ENCODE peak calls at places on chromosomes 7 and 10, in five cellular contexts. X, C, F, M and S are unnamed samples.

GRCh38 chr7:82464372-82464771 is 20.8 kb upstream of the CACNA2D1 start:
- DNase-seq in X (no peak), C (no peak), F (no peak), M (no peak), S (no peak)

GRCh38 chr10:131586958-131587357 is 275.4 kb upstream of the TCERG1L start:
- DNase-seq in X (no peak), C (no peak), F (no peak), M (no peak), S (no peak)

GRCh38 chr7:505171-505570 is 14.5 kb downstream of the PDGFA start:
- DNase-seq in X (no peak), C (no peak), F (no peak), M (no peak), S (no peak)

GRCh38 chr10:48634198-48634983 is 29.5 kb upstream of the ARHGAP22 start:
- DNase-seq in X (peak; percentile 69), C (no peak), F (no peak), M (peak; percentile 96), S (peak; percentile 45)

GRCh38 chr7:12162420-12163113 is 48.5 kb upstream of the TMEM106B start:
- DNase-seq in X (peak; percentile 78), C (no peak), F (no peak), M (peak; percentile 42), S (no peak)

GRCh38 chr10:61923210-61924024 is 21.9 kb downstream of the ARID5B start:
- DNase-seq in X (peak; percentile 94), C (peak; percentile 28), F (peak; percentile 38), M (peak; percentile 73), S (no peak)

GRCh38 chr10:30493609-30494530 is 59.9 kb downstream of the MAP3K8 start:
- DNase-seq in X (peak; percentile 66), C (peak; percentile 10), F (no peak), M (peak; percentile 40), S (no peak)

GRCh38 chr7:100681491-100682227 is 8.1 kb downstream of the GNB2 start:
- DNase-seq in X (no peak), C (peak; percentile 24), F (no peak), M (no peak), S (no peak)

GRCh38 chr10:112490543-112490942 is 43.5 kb downstream of the VTI1A start:
- DNase-seq in X (peak; percentile 2), C (no peak), F (peak; percentile 79), M (peak; percentile 38), S (no peak)

GRCh38 chr7:128435311-128435654 is 20.4 kb upstream of the HILPDA start:
- DNase-seq in X (no peak), C (no peak), F (no peak), M (no peak), S (no peak)

GRCh38 chr7:44275829-44276570 is 49.4 kb downstream of the CAMK2B start:
- DNase-seq in X (no peak), C (no peak), F (no peak), M (peak; percentile 56), S (no peak)

GRCh38 chr10:776772-777171 is 87.3 kb upstream of the DIP2C start:
- DNase-seq in X (no peak), C (no peak), F (peak; percentile 24), M (no peak), S (no peak)

GRCh38 chr10:11345224-11346054 is 266.0 kb downstream of the USP6NL start:
- DNase-seq in X (no peak), C (no peak), F (no peak), M (peak; percentile 23), S (peak; percentile 14)

GRCh38 chr7:32890553-32891045 is 961 bp downstream of the KBTBD2 start:
- DNase-seq in X (peak; percentile 71), C (no peak), F (no peak), M (peak; percentile 81), S (no peak)

GRCh38 chr10:5343561-5343960 is 21.2 kb upstream of the UCN3 start:
- DNase-seq in X (no peak), C (no peak), F (no peak), M (peak; percentile 11), S (no peak)

GRCh38 chr10:122126763-122127659 is 138.0 kb downstream of the TACC2 start:
- DNase-seq in X (peak; percentile 97), C (no peak), F (no peak), M (peak; percentile 91), S (peak; percentile 85)

GRCh38 chr7:27359167-27359731 is 116.6 kb downstream of the EVX1 start:
- DNase-seq in X (no peak), C (no peak), F (no peak), M (no peak), S (no peak)

GRCh38 chr10:13349776-13350274 is 1.7 kb upstream of the SEPHS1 start:
- DNase-seq in X (peak; percentile 54), C (peak; percentile 43), F (peak; percentile 37), M (peak; percentile 69), S (no peak)

GRCh38 chr7:137393570-137393969 is 50.0 kb upstream of the PTN start:
- DNase-seq in X (no peak), C (no peak), F (no peak), M (no peak), S (no peak)

GRCh38 chr7:19491371-19491770 is 217.5 kb downstream of the POLR1F start:
- DNase-seq in X (no peak), C (no peak), F (no peak), M (no peak), S (no peak)

GRCh38 chr10:23196201-23196600 is 4.1 kb downstream of the PTF1A start:
- DNase-seq in X (no peak), C (no peak), F (no peak), M (no peak), S (no peak)

GRCh38 chr10:126421745-126422144 is 33.5 kb upstream of the ADAM12 start:
- DNase-seq in X (peak; percentile 90), C (no peak), F (no peak), M (peak; percentile 96), S (peak; percentile 63)

GRCh38 chr7:41125343-41125742 is 577.5 kb downstream of the INHBA start:
- DNase-seq in X (no peak), C (no peak), F (no peak), M (no peak), S (no peak)

GRCh38 chr7:128872394-128872824 is 9.8 kb downstream of the ATP6V1F start:
- DNase-seq in X (no peak), C (no peak), F (no peak), M (no peak), S (no peak)

GRCh38 chr10:117543245-117543998 is 876 bp downstream of the EMX2 start:
- DNase-seq in X (no peak), C (no peak), F (no peak), M (peak; percentile 34), S (no peak)

GRCh38 chr10:102492983-102493382 is 9.5 kb downstream of the ACTR1A start:
- DNase-seq in X (no peak), C (peak; percentile 42), F (no peak), M (peak; percentile 32), S (no peak)

GRCh38 chr10:84428711-84429110 is 100.3 kb downstream of the CCSER2 start:
- DNase-seq in X (peak; percentile 6), C (no peak), F (no peak), M (peak; percentile 32), S (no peak)

GRCh38 chr10:118701529-118702323 is 53.0 kb downstream of the CACUL1 start:
- DNase-seq in X (peak; percentile 34), C (no peak), F (no peak), M (no peak), S (no peak)

GRCh38 chr10:82778908-82779307 is 903.9 kb downstream of the NRG3 start:
- DNase-seq in X (no peak), C (no peak), F (no peak), M (no peak), S (no peak)

GRCh38 chr10:35394411-35394851 is 58.1 kb downstream of the CCNY start:
- DNase-seq in X (no peak), C (no peak), F (peak; percentile 58), M (no peak), S (no peak)

GRCh38 chr10:95525033-95525418 is 36.1 kb downstream of the SORBS1 start:
- DNase-seq in X (no peak), C (no peak), F (no peak), M (no peak), S (peak; percentile 48)

DNA sequence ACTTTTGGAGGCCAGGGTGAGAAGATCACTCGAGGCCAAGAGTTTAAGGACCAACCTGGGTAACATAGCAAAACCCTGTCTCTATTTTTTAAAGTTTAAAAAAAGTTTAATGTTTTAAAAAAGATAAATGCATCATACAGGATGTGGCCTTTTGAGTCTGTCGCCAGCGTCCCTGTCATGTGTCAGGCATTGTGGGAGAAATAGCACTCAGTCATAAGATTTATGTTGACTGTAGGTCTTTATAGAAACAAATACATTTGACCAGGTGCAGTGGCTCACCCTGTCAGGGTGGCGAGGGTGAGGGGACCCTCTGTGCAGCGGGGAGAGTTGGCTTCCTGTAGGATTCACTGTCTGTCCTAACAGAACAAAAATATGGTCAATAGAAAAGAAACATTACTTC is 63.5 kb upstream of the SH2B2 start:
- DNase-seq in X (peak; percentile 24), C (no peak), F (no peak), M (no peak), S (no peak)
- H3K4me3 ChIP-seq in X (no peak overlapping the region), C (no peak overlapping the region), F (no peak overlapping the region), M (no peak overlapping the region), S (no peak overlapping the region)

DNA sequence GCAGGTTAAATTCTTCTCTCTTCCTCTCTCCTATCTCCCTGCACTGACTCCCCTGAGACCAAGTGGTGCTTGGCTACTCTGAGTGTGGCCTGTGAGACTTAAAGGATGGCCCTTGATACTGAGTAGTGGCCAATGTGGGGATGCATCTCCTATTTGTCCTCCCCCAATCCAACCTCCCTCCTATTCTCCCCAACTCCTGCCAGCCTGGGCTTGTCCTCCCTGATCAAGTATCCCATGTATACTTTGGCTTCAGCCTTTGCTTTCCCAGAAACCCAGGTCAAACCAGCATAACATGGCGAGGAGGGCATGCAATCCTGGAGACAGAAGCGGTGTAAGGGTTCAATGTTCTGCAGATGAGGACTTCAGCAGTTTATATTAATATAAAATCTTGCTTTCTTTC is 77.9 kb upstream of the GRB10 start:
- DNase-seq in X (no peak), C (no peak), F (no peak), M (no peak), S (no peak)
- TF ChIP-seq CTCF in X (no peak), C (no peak), F (no peak), M (no peak), S (no peak)

GRCh38 chr7:157267516-157267915 is 69.3 kb upstream of the DNAJB6 start:
- DNase-seq in X (no peak), C (no peak), F (no peak), M (no peak), S (no peak)

GRCh38 chr7:157266272-157266671 is 70.5 kb upstream of the DNAJB6 start:
- DNase-seq in X (peak; percentile 30), C (no peak), F (no peak), M (no peak), S (no peak)

GRCh38 chr7:157267956-157268355 is 68.8 kb upstream of the DNAJB6 start:
- DNase-seq in X (no peak), C (no peak), F (no peak), M (no peak), S (no peak)

GRCh38 chr7:157263156-157263555 is 73.6 kb upstream of the DNAJB6 start:
- DNase-seq in X (no peak), C (no peak), F (no peak), M (no peak), S (no peak)

GRCh38 chr7:157265051-157265450 is 71.8 kb upstream of the DNAJB6 start:
- DNase-seq in X (no peak), C (no peak), F (no peak), M (no peak), S (no peak)
- H3K36me3 ChIP-seq in X (peaks cover 48% of the 10 kb centered on the region), C (peaks cover 21% of the 10 kb centered on the region), F (peaks cover 84% of the 10 kb centered on the region), M (peaks cover 26% of the 10 kb centered on the region), S (no peaks in the 10 kb centered on the region)

GRCh38 chr7:76267835-76268183 is 34.7 kb upstream of the HSPB1 start:
- DNase-seq in X (no peak), C (no peak), F (no peak), M (no peak), S (no peak)
- H3K4me3 ChIP-seq in X (no peak overlapping the region), C (no peak overlapping the region), F (no peak overlapping the region), M (no peak overlapping the region), S (no peak overlapping the region)